ENCODE peak calls at places on chromosomes 3 and 15, in five cellular contexts. Q is trophoblast cell, N is mesenchymal stem cell, V is H9, A is H1. W is an unnamed sample.
A peak's percentile ranks its signal among the peaks of the same experiment; 100 is the strongest.

GRCh38 chr3:143771939-143772338 is 76.3 kb downstream of the SLC9A9 start:
- DNase-seq in Q (no peak), N (no peak), V (no peak), A (no peak), W (no peak)

GRCh38 chr15:65085207-65085753 is 8.7 kb downstream of the KBTBD13 start:
- DNase-seq in Q (no peak), N (no peak), V (no peak), A (no peak), W (no peak)

GRCh38 chr3:48430359-48431101 is 644 bp upstream of the PLXNB1 start:
- DNase-seq in Q (no peak), N (no peak), V (no peak), A (no peak), W (no peak)

GRCh38 chr3:120469440-120470415 is 18.9 kb upstream of the FSTL1 start:
- DNase-seq in Q (peak; percentile 91), N (peak; percentile 27), V (peak; percentile 70), A (no peak), W (no peak)

GRCh38 chr3:188349276-188349962 is 195.5 kb downstream of the LPP start:
- DNase-seq in Q (peak; percentile 17), N (peak; percentile 33), V (peak; percentile 55), A (no peak), W (no peak)

GRCh38 chr15:66832679-66833078 is 130.6 kb downstream of the SMAD6 start:
- DNase-seq in Q (no peak), N (peak; percentile 47), V (no peak), A (no peak), W (no peak)

GRCh38 chr15:70235347-70235746 is 137.6 kb upstream of the TLE3 start:
- DNase-seq in Q (no peak), N (no peak), V (peak; percentile 5), A (no peak), W (no peak)

GRCh38 chr3:155737844-155738460 is 6.9 kb downstream of the PLCH1 start:
- DNase-seq in Q (no peak), N (no peak), V (no peak), A (no peak), W (no peak)

GRCh38 chr3:132854856-132855535 is 132.8 kb upstream of the NPHP3 start:
- DNase-seq in Q (no peak), N (no peak), V (peak; percentile 43), A (no peak), W (no peak)

GRCh38 chr15:100788080-100788730 is 91.4 kb upstream of the ALDH1A3 start:
- DNase-seq in Q (no peak), N (no peak), V (no peak), A (peak; percentile 37), W (no peak)

GRCh38 chr15:75302318-75302717 is 19.7 kb downstream of the GOLGA6D start:
- DNase-seq in Q (no peak), N (no peak), V (no peak), A (no peak), W (no peak)

GRCh38 chr3:126996905-126997304 is 14.0 kb downstream of the PLXNA1 start:
- DNase-seq in Q (no peak), N (no peak), V (no peak), A (no peak), W (no peak)

GRCh38 chr3:69452295-69452694 is 66.4 kb upstream of the FRMD4B start:
- DNase-seq in Q (no peak), N (no peak), V (no peak), A (no peak), W (no peak)

GRCh38 chr3:69454204-69454787 is 68.4 kb upstream of the FRMD4B start:
- DNase-seq in Q (no peak), N (no peak), V (no peak), A (no peak), W (no peak)

GRCh38 chr3:69446402-69447072 is 60.6 kb upstream of the FRMD4B start:
- DNase-seq in Q (no peak), N (no peak), V (no peak), A (no peak), W (no peak)

GRCh38 chr3:69451594-69451993 is 65.7 kb upstream of the FRMD4B start:
- DNase-seq in Q (no peak), N (no peak), V (no peak), A (no peak), W (no peak)
- H2BK120ac ChIP-seq in Q (no peak overlapping the region), N (no peak overlapping the region), V (no peak overlapping the region), A (no peak overlapping the region), W (no peak overlapping the region)

DNA sequence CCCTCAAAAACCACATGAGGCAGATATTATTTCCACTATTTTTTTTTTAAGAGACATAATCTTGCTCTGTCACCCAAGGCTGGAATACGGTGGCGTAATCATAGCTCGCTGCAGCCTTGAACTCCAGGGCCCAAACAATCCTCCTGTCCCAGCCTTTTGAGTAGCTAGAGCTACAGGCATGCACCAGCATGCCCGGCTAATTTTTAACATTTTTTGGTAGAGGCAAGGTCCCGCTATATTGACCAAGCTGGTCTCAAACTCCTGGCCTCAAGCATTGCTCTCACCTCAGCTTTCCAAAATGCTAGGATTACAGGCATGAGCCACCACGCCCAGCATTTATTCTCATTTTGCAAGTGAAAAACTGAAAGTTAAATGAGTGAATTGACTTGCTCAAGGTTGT is 50.8 kb upstream of the PIAS1 start:
- DNase-seq in Q (peak; percentile 92), N (no peak), V (no peak), A (no peak), W (no peak)
- H2BK12ac ChIP-seq in Q (no peak overlapping the region), N (no peak overlapping the region), V (no peak overlapping the region), A (no peak overlapping the region), W (no peak overlapping the region)

DNA sequence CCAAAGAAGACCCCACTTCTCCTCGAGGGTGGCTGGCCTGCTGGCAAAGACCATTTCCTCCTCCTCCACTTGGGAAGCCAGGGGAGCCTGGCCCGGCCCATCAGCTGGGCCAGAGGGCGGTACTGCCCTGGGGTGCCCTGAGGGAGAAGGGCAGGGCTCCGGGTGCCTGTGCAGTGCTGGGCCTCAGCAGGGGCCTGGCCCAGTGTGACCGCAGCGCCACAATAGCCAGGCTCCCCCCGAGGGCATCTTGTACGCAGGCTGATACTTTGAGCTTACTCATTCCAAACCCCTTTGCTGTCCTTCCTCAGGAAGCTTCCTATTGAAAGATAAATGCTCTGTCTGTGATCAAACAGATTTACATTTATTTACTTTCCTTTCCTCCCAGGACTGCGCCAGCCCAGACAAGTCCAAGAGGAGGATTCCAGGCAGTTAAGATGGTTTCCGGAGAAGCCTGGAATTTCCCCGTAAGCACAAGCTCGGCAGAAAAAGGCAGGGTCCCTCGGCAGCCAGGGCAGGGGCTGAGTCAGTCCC is 240.1 kb downstream of the XXYLT1 start:
- DNase-seq in Q (peak; percentile 96), N (peak; percentile 90), V (no peak), A (no peak), W (no peak)
- H3K18ac ChIP-seq in Q (peak overlapping the region; percentile 47), N (peak overlapping the region; percentile 89), V (no peak overlapping the region), A (no peak overlapping the region), W (peak overlapping the region; percentile 16)

GRCh38 chr15:85094685-85095084 is 113.0 kb downstream of the PDE8A start:
- DNase-seq in Q (no peak), N (peak; percentile 38), V (no peak), A (no peak), W (no peak)
- H2BK120ac ChIP-seq in Q (no peak overlapping the region), N (no peak overlapping the region), V (no peak overlapping the region), A (no peak overlapping the region), W (no peak overlapping the region)

GRCh38 chr15:77010312-77010686 is 15.4 kb downstream of the PSTPIP1 start:
- DNase-seq in Q (no peak), N (no peak), V (no peak), A (no peak), W (no peak)

GRCh38 chr15:77012117-77012712 is 17.3 kb downstream of the PSTPIP1 start:
- DNase-seq in Q (no peak), N (no peak), V (no peak), A (no peak), W (no peak)

GRCh38 chr15:77010842-77011241 is 15.9 kb downstream of the PSTPIP1 start:
- DNase-seq in Q (no peak), N (no peak), V (no peak), A (no peak), W (no peak)

GRCh38 chr15:77009646-77010311 is 14.9 kb downstream of the PSTPIP1 start:
- DNase-seq in Q (no peak), N (no peak), V (no peak), A (no peak), W (no peak)

GRCh38 chr15:77009176-77009575 is 14.2 kb downstream of the PSTPIP1 start:
- DNase-seq in Q (no peak), N (no peak), V (no peak), A (no peak), W (no peak)
- H2BK12ac ChIP-seq in Q (no peak overlapping the region), N (no peak overlapping the region), V (no peak overlapping the region), A (no peak overlapping the region), W (no peak overlapping the region)

GRCh38 chr3:191961036-191961435 is 500.1 kb downstream of the PYDC2 start:
- DNase-seq in Q (no peak), N (peak; percentile 71), V (no peak), A (no peak), W (no peak)

GRCh38 chr3:191958980-191959671 is 498.2 kb downstream of the PYDC2 start:
- DNase-seq in Q (no peak), N (no peak), V (no peak), A (no peak), W (no peak)

GRCh38 chr3:191961529-191961928 is 500.6 kb downstream of the PYDC2 start:
- DNase-seq in Q (no peak), N (peak; percentile 61), V (no peak), A (no peak), W (no peak)

GRCh38 chr3:191962324-191962723 is 501.4 kb downstream of the PYDC2 start:
- DNase-seq in Q (no peak), N (peak; percentile 12), V (no peak), A (no peak), W (no peak)

GRCh38 chr3:191959876-191960418 is 499.0 kb downstream of the PYDC2 start:
- DNase-seq in Q (no peak), N (peak; percentile 47), V (no peak), A (no peak), W (no peak)
- H3K18ac ChIP-seq in Q (no peak overlapping the region), N (no peak overlapping the region), V (no peak overlapping the region), A (no peak overlapping the region), W (no peak overlapping the region)

W was measured in neuronal stem cell.